ENCODE peak calls at places on chromosomes 2 and 18, in nine cellular contexts. F, N, G, S, Y, I, W, T and K are unnamed samples.

GRCh38 chr18:34808389-34808788 is 98.3 kb downstream of the DTNA start:
- DNase-seq in F (no peak), S (no peak), T (no peak), I (no peak), Y (no peak), N (no peak), G (no peak), W (no peak), K (no peak)

GRCh38 chr2:10413488-10413887 is 34.6 kb downstream of the ODC1 start:
- DNase-seq in W (no peak), S (no peak), G (no peak), N (no peak), I (no peak), Y (no peak), T (no peak), F (no peak), K (no peak)

GRCh38 chr2:164840930-164841718 is 499 bp downstream of the COBLL1 start:
- DNase-seq in F (peak), G (peak), W (no peak), Y (peak), S (peak), I (peak), N (no peak), T (peak), K (peak)

GRCh38 chr18:36186461-36187137 is 698 bp upstream of the MOCOS start:
- DNase-seq in W (no peak), S (no peak), G (no peak), I (peak), T (no peak), Y (peak), F (no peak), N (peak), K (peak)

GRCh38 chr2:37816036-37816435 is 109.1 kb upstream of the RMDN2 start:
- DNase-seq in N (no peak), F (no peak), Y (no peak), I (no peak), W (no peak), S (no peak), G (no peak), T (no peak), K (no peak)

GRCh38 chr18:51196116-51196810 is 1.2 kb downstream of the MEX3C start:
- DNase-seq in G (peak), F (peak), T (peak), W (no peak), Y (peak), S (no peak), I (no peak), N (peak), K (peak)

GRCh38 chr18:7272268-7273049 is 41.6 kb downstream of the LRRC30 start:
- DNase-seq in W (no peak), I (peak), T (peak), F (no peak), G (peak), N (peak), S (no peak), Y (peak), K (peak)

GRCh38 chr2:207315131-207315530 is 149.4 kb upstream of the KLF7 start:
- DNase-seq in W (no peak), G (no peak), F (no peak), I (no peak), T (no peak), Y (no peak), N (no peak), S (no peak), K (no peak)

GRCh38 chr18:31120594-31120993 is 18.4 kb upstream of the DSC2 start:
- DNase-seq in T (no peak), N (no peak), W (no peak), I (no peak), Y (no peak), S (no peak), G (no peak), F (no peak), K (no peak)

GRCh38 chr2:210598219-210598618 is 41.8 kb downstream of the CPS1 start:
- DNase-seq in Y (no peak), G (no peak), F (no peak), T (no peak), I (no peak), W (no peak), S (no peak), N (no peak), K (no peak)

GRCh38 chr2:133152801-133153200 is 415.5 kb downstream of the NCKAP5 start:
- DNase-seq in N (no peak), G (no peak), T (no peak), Y (no peak), S (no peak), F (no peak), I (no peak), W (no peak), K (no peak)

GRCh38 chr2:95215018-95215612 is 7.8 kb downstream of the ZNF892 start:
- DNase-seq in S (no peak), T (no peak), G (no peak), F (no peak), N (no peak), W (no peak), I (no peak), Y (no peak), K (no peak)

GRCh38 chr2:170143045-170143717 is 34.8 kb upstream of the MYO3B start:
- DNase-seq in T (no peak), S (no peak), G (no peak), F (no peak), Y (peak), W (no peak), I (no peak), N (no peak), K (no peak)

GRCh38 chr2:163419000-163419575 is 316.7 kb downstream of the FIGN start:
- DNase-seq in N (no peak), W (no peak), I (no peak), F (no peak), S (no peak), T (no peak), G (no peak), Y (no peak), K (no peak)

GRCh38 chr2:151720521-151720920 is 13.8 kb downstream of the NEB start:
- DNase-seq in I (no peak), F (no peak), N (no peak), Y (no peak), S (no peak), G (no peak), W (no peak), T (no peak), K (no peak)

GRCh38 chr2:172783091-172783898 is 47.6 kb downstream of the RAPGEF4 start:
- DNase-seq in I (no peak), W (no peak), G (peak), N (no peak), T (no peak), Y (no peak), F (no peak), S (peak), K (no peak)

GRCh38 chr2:101047774-101048173 is 45.7 kb downstream of the RPL31 start:
- DNase-seq in N (no peak), Y (no peak), I (no peak), W (no peak), F (no peak), G (no peak), S (no peak), T (no peak), K (no peak)

GRCh38 chr18:53639696-53640095 is 584.8 kb downstream of the MBD2 start:
- DNase-seq in W (no peak), Y (no peak), T (no peak), I (no peak), F (no peak), N (no peak), S (no peak), G (no peak), K (no peak)

GRCh38 chr2:119252186-119253113 is 28.8 kb downstream of the STEAP3 start:
- DNase-seq in W (peak), Y (no peak), G (peak), I (no peak), T (no peak), S (peak), N (no peak), F (no peak), K (no peak)

GRCh38 chr2:235670974-235671787 is 177.3 kb downstream of the AGAP1 start:
- DNase-seq in T (peak), N (no peak), G (no peak), I (no peak), W (no peak), Y (no peak), F (no peak), S (no peak), K (no peak)

GRCh38 chr2:190528521-190529001 is 6.0 kb downstream of the NEMP2 start:
- DNase-seq in I (no peak), F (no peak), G (no peak), N (peak), T (no peak), W (no peak), S (no peak), Y (no peak), K (no peak)

GRCh38 chr2:55810621-55811020 is 113.0 kb downstream of the EFEMP1 start:
- DNase-seq in W (no peak), T (no peak), Y (no peak), I (no peak), N (no peak), F (no peak), S (no peak), G (no peak), K (no peak)

GRCh38 chr2:108266218-108266617 is 22.5 kb upstream of the SULT1C2 start:
- DNase-seq in N (no peak), T (no peak), S (no peak), W (no peak), I (no peak), G (no peak), Y (no peak), F (no peak), K (no peak)

GRCh38 chr2:150767924-150768801 is 280.7 kb upstream of the RND3 start:
- DNase-seq in S (no peak), F (no peak), N (no peak), T (no peak), W (no peak), I (no peak), Y (no peak), G (no peak), K (no peak)

GRCh38 chr2:119066272-119066804 is 92.2 kb downstream of the C1QL2 start:
- DNase-seq in W (no peak), N (no peak), Y (no peak), I (no peak), S (no peak), T (no peak), G (no peak), F (no peak), K (no peak)

GRCh38 chr2:36058953-36059352 is 296.6 kb upstream of the CRIM1 start:
- DNase-seq in T (no peak), S (no peak), G (no peak), I (no peak), Y (no peak), F (no peak), W (no peak), N (no peak), K (peak)

GRCh38 chr18:73110307-73110706 is 242.5 kb upstream of the NETO1 start:
- DNase-seq in S (no peak), T (no peak), W (no peak), N (no peak), Y (no peak), G (no peak), I (no peak), F (no peak), K (no peak)

GRCh38 chr2:132977812-132978529 is 308.0 kb upstream of the LYPD1 start:
- DNase-seq in S (no peak), Y (no peak), F (no peak), G (no peak), W (no peak), N (no peak), I (no peak), T (no peak), K (no peak)

GRCh38 chr2:105376010-105376409 is 22.8 kb downstream of the FHL2 start:
- DNase-seq in T (no peak), N (no peak), W (no peak), Y (no peak), G (peak), F (no peak), I (no peak), S (no peak), K (no peak)
- TF ChIP-seq POLR2AphosphoS5 in T (no peak), N (no peak), W (no peak), Y (no peak), G (no peak), F (no peak), I (no peak), S (no peak), K (no peak)

GRCh38 chr2:1603059-1603458 is 141.3 kb downstream of the PXDN start:
- DNase-seq in S (no peak), T (peak), N (no peak), Y (no peak), F (no peak), I (no peak), G (no peak), W (no peak), K (no peak)
- TF ChIP-seq POLR2AphosphoS5 in S (no peak), T (no peak), N (no peak), Y (no peak), F (no peak), I (no peak), G (no peak), W (no peak), K (no peak)

DNA sequence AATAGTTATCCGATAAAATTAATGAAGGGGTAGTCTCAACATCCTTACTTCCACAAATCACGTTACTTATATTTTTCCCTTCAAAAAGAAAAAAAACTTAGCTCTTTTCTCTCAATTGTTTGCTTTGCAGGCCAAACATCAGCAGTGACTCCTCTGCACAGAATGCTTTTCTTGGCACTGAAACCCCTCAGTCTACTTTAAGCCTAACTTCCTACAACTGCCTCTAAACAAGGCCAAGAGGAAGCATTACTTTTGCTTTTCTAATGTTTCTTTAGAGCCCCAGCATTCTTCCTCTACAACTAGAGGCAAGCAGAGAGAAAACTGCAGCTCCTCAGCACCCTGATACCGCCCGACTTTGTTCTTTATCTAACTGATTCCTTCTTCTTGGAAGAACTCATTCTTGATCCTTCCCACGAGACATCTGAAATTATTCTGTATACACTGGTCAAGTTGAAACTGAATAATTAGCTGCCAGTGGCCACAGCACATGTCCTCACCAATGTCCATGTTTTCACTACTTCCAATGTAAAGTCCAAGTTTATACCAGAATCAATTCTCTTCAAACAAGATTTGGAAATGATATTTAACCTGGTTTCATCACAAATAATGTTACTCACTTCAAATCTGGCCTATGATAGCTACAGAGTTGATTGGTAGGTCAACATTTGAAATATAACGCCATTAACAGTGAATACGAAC is 55.3 kb downstream of the DTNB start:
- DNase-seq in W (peak), F (no peak), S (no peak), N (no peak), G (no peak), I (no peak), Y (no peak), T (no peak), K (no peak)
- TF ChIP-seq POLR2AphosphoS5 in W (no peak), F (no peak), S (no peak), N (no peak), G (no peak), I (no peak), Y (no peak), T (no peak), K (no peak)

GRCh38 chr18:32507093-32507492 is 36.4 kb upstream of the GAREM1 start:
- DNase-seq in N (no peak), T (no peak), Y (no peak), I (no peak), G (no peak), F (no peak), W (no peak), S (no peak), K (no peak)

GRCh38 chr18:32511147-32511546 is 40.5 kb upstream of the GAREM1 start:
- DNase-seq in G (no peak), N (no peak), I (no peak), Y (no peak), S (no peak), T (no peak), F (no peak), W (no peak), K (no peak)

DNA sequence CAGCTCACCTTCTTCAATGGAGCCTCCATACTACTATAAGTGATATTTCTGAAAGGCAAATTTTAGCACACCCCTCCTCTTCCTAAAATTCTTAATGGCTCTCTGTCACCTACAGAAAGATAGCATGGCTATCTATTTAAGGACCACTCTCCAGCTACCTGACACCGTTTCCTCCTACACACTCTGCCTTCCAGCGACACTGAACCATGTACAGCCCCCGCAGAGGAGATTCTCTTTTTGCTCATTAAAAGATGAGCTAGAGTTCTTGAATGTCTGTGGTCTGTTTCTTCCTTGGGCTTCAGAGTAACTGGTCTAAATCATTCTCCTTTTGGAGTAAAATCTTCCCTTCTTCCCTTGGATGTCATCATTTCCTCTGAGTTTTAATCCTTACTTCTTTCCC is 38.4 kb upstream of the GAREM1 start:
- DNase-seq in Y (no peak), F (no peak), N (no peak), T (no peak), W (no peak), S (no peak), G (no peak), I (no peak), K (no peak)
- TF ChIP-seq POLR2AphosphoS5 in Y (no peak), F (no peak), N (no peak), T (no peak), W (no peak), S (no peak), G (no peak), I (no peak), K (no peak)

DNA sequence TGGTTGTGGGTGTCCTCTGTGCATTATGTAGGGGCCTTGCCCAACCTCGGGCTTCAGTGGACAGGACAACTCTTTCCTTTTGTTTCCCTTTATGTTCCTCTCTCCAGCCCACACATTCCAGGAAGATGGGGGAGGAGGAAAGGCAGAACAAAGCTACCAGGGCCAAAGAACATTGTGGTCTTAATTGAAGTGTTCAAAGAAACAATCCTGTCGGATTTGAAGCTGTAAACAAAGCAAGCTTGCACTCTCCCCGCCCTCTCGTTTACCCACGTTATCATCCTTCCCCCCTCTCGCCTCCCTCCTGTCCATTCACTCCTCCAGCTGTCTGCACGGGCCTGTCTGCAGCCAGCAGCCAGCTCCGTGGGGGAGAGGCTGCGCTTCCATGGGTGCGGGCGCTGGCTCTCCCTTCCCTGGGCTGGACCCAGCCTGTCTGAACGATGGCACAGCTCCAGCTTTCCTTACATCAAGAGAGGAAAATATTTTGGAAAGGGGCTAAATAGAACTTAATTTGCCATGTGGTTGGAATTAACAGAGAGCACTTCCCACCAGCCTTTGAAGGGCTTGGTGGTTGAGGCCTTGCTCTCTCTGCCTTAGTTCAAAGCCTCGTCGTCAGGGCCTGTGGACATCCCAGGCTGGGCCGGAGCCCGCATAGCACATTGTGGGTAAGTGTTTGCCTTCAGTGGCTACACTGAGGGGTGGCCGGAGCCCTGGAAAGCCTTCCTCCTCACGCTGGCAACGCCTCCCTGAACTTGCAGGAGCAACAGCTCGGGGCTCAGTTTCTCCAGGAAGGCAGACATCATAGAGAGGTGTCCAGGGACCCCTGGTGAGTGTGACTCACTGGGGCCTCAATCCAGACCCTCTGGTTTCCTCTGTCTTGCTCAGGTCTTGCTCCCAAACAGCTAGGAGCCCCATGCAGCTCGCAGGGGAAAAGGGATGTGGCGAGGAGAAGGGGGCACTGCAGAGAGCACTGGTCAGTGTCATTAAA is 60.6 kb upstream of the HS6ST1 start:
- DNase-seq in W (no peak), I (no peak), S (no peak), N (no peak), G (peak), F (no peak), T (peak), Y (no peak), K (peak)
- TF ChIP-seq POLR2AphosphoS5 in W (no peak), I (no peak), S (no peak), N (no peak), G (peak), F (no peak), T (peak), Y (no peak), K (no peak)

DNA sequence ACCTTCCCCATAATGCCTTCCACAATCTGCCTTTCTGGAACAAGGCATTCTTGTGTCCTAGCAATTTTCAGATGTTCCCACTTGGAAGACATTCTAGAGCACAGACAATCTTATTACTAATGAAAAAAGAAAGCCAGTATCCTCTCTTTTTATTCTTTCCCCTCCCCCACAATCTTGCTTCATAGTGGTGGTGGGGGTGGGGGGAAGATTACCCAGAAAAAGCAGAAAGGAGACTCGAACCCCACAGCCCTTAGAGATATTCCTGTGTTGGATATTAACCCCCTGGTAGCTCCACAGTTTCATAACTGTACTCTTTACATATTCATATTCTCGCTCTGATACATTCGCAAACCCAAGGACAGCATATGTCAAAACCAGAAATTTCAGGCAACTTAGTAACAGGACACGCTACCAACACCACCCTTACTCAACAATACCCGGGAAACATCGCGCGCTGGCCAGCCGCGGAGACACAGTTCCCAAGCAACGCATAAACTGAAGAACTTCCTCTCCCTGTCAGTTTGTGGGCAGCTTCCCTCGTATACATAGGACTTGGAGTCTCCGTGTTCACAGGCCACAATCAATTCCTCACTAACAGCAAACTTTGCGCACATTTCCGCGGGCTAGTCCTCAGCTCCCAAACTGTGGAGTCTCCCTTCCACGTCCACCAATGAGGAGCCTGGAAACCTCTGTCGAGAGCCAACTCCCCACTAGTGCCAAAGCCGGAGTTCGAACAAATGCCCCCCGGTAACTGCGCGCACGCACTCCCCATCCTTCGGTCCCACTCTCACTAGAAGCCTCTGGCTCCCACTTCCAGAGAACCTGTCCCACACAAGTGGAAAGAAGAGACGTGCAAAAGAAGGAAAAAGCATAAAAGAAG is 709 bp downstream of the NR4A2 start:
- DNase-seq in S (no peak), W (no peak), I (no peak), G (peak), F (no peak), N (peak), Y (peak), T (peak), K (peak)
- TF ChIP-seq POLR2AphosphoS5 in S (no peak), W (no peak), I (no peak), G (no peak), F (no peak), N (no peak), Y (no peak), T (peak), K (peak)